ENCODE peak calls at places on chromosomes 5 and 9, in five cellular contexts. O is memory B cell, G is cardiac fibroblast, L is DMS 273 treated with DMSO at 0.1 percent for 48 hours, Q is NCI-H748 treated with DMSO at 0.1 percent for 48 hours. D is an unnamed sample.

GRCh38 chr5:179242676-179243075 is 102.6 kb downstream of the ADAMTS2 start:
- DNase-seq in O (no peak), G (no peak), L (no peak), Q (no peak), D (no peak)

GRCh38 chr9:34443533-34443932 is 14.8 kb downstream of the FAM219A start:
- DNase-seq in O (no peak), G (no peak), L (no peak), Q (no peak), D (no peak)

GRCh38 chr9:107999011-107999410 is 509.4 kb upstream of the KLF4 start:
- DNase-seq in O (no peak), G (no peak), L (no peak), Q (no peak), D (no peak)

GRCh38 chr9:113851860-113852259 is 24.2 kb upstream of the ZNF618 start:
- DNase-seq in O (no peak), G (no peak), L (no peak), Q (no peak), D (no peak)

GRCh38 chr5:154385236-154385512 is 60.6 kb upstream of the SAP30L start:
- DNase-seq in O (no peak), G (no peak), L (no peak), Q (no peak), D (no peak)

GRCh38 chr5:943201-943873 is 50.7 kb downstream of the TRIP13 start:
- DNase-seq in O (no peak), G (no peak), L (peak; percentile 87), Q (no peak), D (no peak)

GRCh38 chr9:124353811-124354274 is 61.4 kb downstream of the PSMB7 start:
- DNase-seq in O (no peak), G (peak; percentile 62), L (no peak), Q (no peak), D (no peak)

GRCh38 chr5:30752015-30752414 is 441.5 kb upstream of the CDH6 start:
- DNase-seq in O (no peak), G (no peak), L (no peak), Q (no peak), D (no peak)

GRCh38 chr5:133149333-133149732 is 97.5 kb downstream of the HSPA4 start:
- DNase-seq in O (no peak), G (no peak), L (peak; percentile 80), Q (no peak), D (no peak)

GRCh38 chr5:113293613-113294340 is 141.0 kb downstream of the TSSK1B start:
- DNase-seq in O (no peak), G (peak; percentile 45), L (no peak), Q (peak; percentile 42), D (peak; percentile 72)

GRCh38 chr5:124745367-124746251 is 830 bp downstream of the ZNF608 start:
- DNase-seq in O (no peak), G (peak; percentile 64), L (no peak), Q (peak; percentile 63), D (peak; percentile 71)

GRCh38 chr5:150624334-150625163 is 15.9 kb upstream of the SYNPO start:
- DNase-seq in O (peak; percentile 45), G (no peak), L (no peak), Q (no peak), D (no peak)

GRCh38 chr5:103511554-103511885 is 51.1 kb downstream of the NUDT12 start:
- DNase-seq in O (no peak), G (peak; percentile 86), L (no peak), Q (no peak), D (no peak)

D was measured in endothelial cell of umbilical vein.